ENCODE peak calls at places on chromosomes 16 and 17, in seven cellular contexts. One of them, this sample, is unnamed.

GRCh38 chr16:85205747-85206471 is 93.6 kb upstream of the CIBAR2 start:
- DNase-seq in activated T-helper 1 cell treated with anti-CD3 and anti-CD28 coated beads, Interleukin-2, amount 50 U/mL, for 16 hours: no peak
- DNase-seq in nucleus accumbens: no peak
- DNase-seq in IMR-90: peak; percentile 78
- DNase-seq in activated gamma-delta T cell treated with anti-CD3 and anti-CD28 coated beads, Interleukin-2, amount 50 U/mL, for 16 hours: no peak
- DNase-seq in stimulated activated naive CD8-positive, alpha-beta T cell treated with anti-CD3 and anti-CD28 coated beads, Interleukin-15, Interleukin-2, amounts not matched to agents 100 U/mL and 50 U/mL, for 24 hours: no peak
- DNase-seq in activated T-cell treated with anti-CD3 and anti-CD28 coated beads, Interleukin-2, amount 50 U/mL, for 72 hours: no peak
- DNase-seq in this sample: no peak

GRCh38 chr16:68031951-68032350 is 8.9 kb downstream of the DUS2 start:
- DNase-seq in nucleus accumbens: no peak
- DNase-seq in activated T-cell treated with anti-CD3 and anti-CD28 coated beads, Interleukin-2, amount 50 U/mL, for 72 hours: no peak
- DNase-seq in IMR-90: no peak
- DNase-seq in activated T-helper 1 cell treated with anti-CD3 and anti-CD28 coated beads, Interleukin-2, amount 50 U/mL, for 16 hours: no peak
- DNase-seq in activated gamma-delta T cell treated with anti-CD3 and anti-CD28 coated beads, Interleukin-2, amount 50 U/mL, for 16 hours: no peak
- DNase-seq in stimulated activated naive CD8-positive, alpha-beta T cell treated with anti-CD3 and anti-CD28 coated beads, Interleukin-15, Interleukin-2, amounts not matched to agents 100 U/mL and 50 U/mL, for 24 hours: no peak
- DNase-seq in this sample: peak; percentile 12

GRCh38 chr16:87956169-87956770 is 5.0 kb downstream of the BANP start:
- DNase-seq in activated T-helper 1 cell treated with anti-CD3 and anti-CD28 coated beads, Interleukin-2, amount 50 U/mL, for 16 hours: peak; percentile 60
- DNase-seq in activated T-cell treated with anti-CD3 and anti-CD28 coated beads, Interleukin-2, amount 50 U/mL, for 72 hours: peak; percentile 82
- DNase-seq in stimulated activated naive CD8-positive, alpha-beta T cell treated with anti-CD3 and anti-CD28 coated beads, Interleukin-15, Interleukin-2, amounts not matched to agents 100 U/mL and 50 U/mL, for 24 hours: peak; percentile 75
- DNase-seq in nucleus accumbens: no peak
- DNase-seq in activated gamma-delta T cell treated with anti-CD3 and anti-CD28 coated beads, Interleukin-2, amount 50 U/mL, for 16 hours: peak; percentile 61
- DNase-seq in IMR-90: peak; percentile 83
- DNase-seq in this sample: peak; percentile 92

GRCh38 chr16:12501727-12502457 is 301.8 kb downstream of the CPPED1 start:
- DNase-seq in activated T-cell treated with anti-CD3 and anti-CD28 coated beads, Interleukin-2, amount 50 U/mL, for 72 hours: no peak
- DNase-seq in activated T-helper 1 cell treated with anti-CD3 and anti-CD28 coated beads, Interleukin-2, amount 50 U/mL, for 16 hours: no peak
- DNase-seq in nucleus accumbens: no peak
- DNase-seq in activated gamma-delta T cell treated with anti-CD3 and anti-CD28 coated beads, Interleukin-2, amount 50 U/mL, for 16 hours: no peak
- DNase-seq in stimulated activated naive CD8-positive, alpha-beta T cell treated with anti-CD3 and anti-CD28 coated beads, Interleukin-15, Interleukin-2, amounts not matched to agents 100 U/mL and 50 U/mL, for 24 hours: no peak
- DNase-seq in IMR-90: no peak
- DNase-seq in this sample: no peak

GRCh38 chr17:50348522-50349240 is 2.8 kb downstream of the XYLT2 start:
- DNase-seq in activated T-cell treated with anti-CD3 and anti-CD28 coated beads, Interleukin-2, amount 50 U/mL, for 72 hours: no peak
- DNase-seq in activated gamma-delta T cell treated with anti-CD3 and anti-CD28 coated beads, Interleukin-2, amount 50 U/mL, for 16 hours: no peak
- DNase-seq in IMR-90: peak; percentile 53
- DNase-seq in activated T-helper 1 cell treated with anti-CD3 and anti-CD28 coated beads, Interleukin-2, amount 50 U/mL, for 16 hours: no peak
- DNase-seq in stimulated activated naive CD8-positive, alpha-beta T cell treated with anti-CD3 and anti-CD28 coated beads, Interleukin-15, Interleukin-2, amounts not matched to agents 100 U/mL and 50 U/mL, for 24 hours: no peak
- DNase-seq in nucleus accumbens: no peak
- DNase-seq in this sample: no peak

GRCh38 chr16:78281115-78281514 is 181.7 kb downstream of the WWOX start:
- DNase-seq in IMR-90: no peak
- DNase-seq in stimulated activated naive CD8-positive, alpha-beta T cell treated with anti-CD3 and anti-CD28 coated beads, Interleukin-15, Interleukin-2, amounts not matched to agents 100 U/mL and 50 U/mL, for 24 hours: no peak
- DNase-seq in activated gamma-delta T cell treated with anti-CD3 and anti-CD28 coated beads, Interleukin-2, amount 50 U/mL, for 16 hours: no peak
- DNase-seq in nucleus accumbens: no peak
- DNase-seq in activated T-helper 1 cell treated with anti-CD3 and anti-CD28 coated beads, Interleukin-2, amount 50 U/mL, for 16 hours: no peak
- DNase-seq in activated T-cell treated with anti-CD3 and anti-CD28 coated beads, Interleukin-2, amount 50 U/mL, for 72 hours: no peak
- DNase-seq in this sample: no peak

GRCh38 chr17:49996495-49997255 is 1.7 kb upstream of the DLX3 start:
- DNase-seq in nucleus accumbens: no peak
- DNase-seq in stimulated activated naive CD8-positive, alpha-beta T cell treated with anti-CD3 and anti-CD28 coated beads, Interleukin-15, Interleukin-2, amounts not matched to agents 100 U/mL and 50 U/mL, for 24 hours: peak; percentile 83
- DNase-seq in activated T-cell treated with anti-CD3 and anti-CD28 coated beads, Interleukin-2, amount 50 U/mL, for 72 hours: peak; percentile 83
- DNase-seq in IMR-90: peak; percentile 12
- DNase-seq in activated T-helper 1 cell treated with anti-CD3 and anti-CD28 coated beads, Interleukin-2, amount 50 U/mL, for 16 hours: peak; percentile 46
- DNase-seq in activated gamma-delta T cell treated with anti-CD3 and anti-CD28 coated beads, Interleukin-2, amount 50 U/mL, for 16 hours: peak; percentile 53
- DNase-seq in this sample: peak; percentile 62

GRCh38 chr17:50557265-50558029 is 3.1 kb upstream of the CACNA1G start:
- DNase-seq in stimulated activated naive CD8-positive, alpha-beta T cell treated with anti-CD3 and anti-CD28 coated beads, Interleukin-15, Interleukin-2, amounts not matched to agents 100 U/mL and 50 U/mL, for 24 hours: no peak
- DNase-seq in activated gamma-delta T cell treated with anti-CD3 and anti-CD28 coated beads, Interleukin-2, amount 50 U/mL, for 16 hours: no peak
- DNase-seq in activated T-cell treated with anti-CD3 and anti-CD28 coated beads, Interleukin-2, amount 50 U/mL, for 72 hours: no peak
- DNase-seq in activated T-helper 1 cell treated with anti-CD3 and anti-CD28 coated beads, Interleukin-2, amount 50 U/mL, for 16 hours: no peak
- DNase-seq in IMR-90: no peak
- DNase-seq in nucleus accumbens: no peak
- DNase-seq in this sample: no peak

GRCh38 chr16:47774661-47775060 is 313.5 kb downstream of the PHKB start:
- DNase-seq in nucleus accumbens: no peak
- DNase-seq in activated T-helper 1 cell treated with anti-CD3 and anti-CD28 coated beads, Interleukin-2, amount 50 U/mL, for 16 hours: no peak
- DNase-seq in IMR-90: peak; percentile 52
- DNase-seq in activated gamma-delta T cell treated with anti-CD3 and anti-CD28 coated beads, Interleukin-2, amount 50 U/mL, for 16 hours: no peak
- DNase-seq in activated T-cell treated with anti-CD3 and anti-CD28 coated beads, Interleukin-2, amount 50 U/mL, for 72 hours: no peak
- DNase-seq in stimulated activated naive CD8-positive, alpha-beta T cell treated with anti-CD3 and anti-CD28 coated beads, Interleukin-15, Interleukin-2, amounts not matched to agents 100 U/mL and 50 U/mL, for 24 hours: no peak
- DNase-seq in this sample: no peak

GRCh38 chr16:28264656-28265055 is 27.7 kb upstream of the SBK1 start:
- DNase-seq in activated T-cell treated with anti-CD3 and anti-CD28 coated beads, Interleukin-2, amount 50 U/mL, for 72 hours: no peak
- DNase-seq in activated gamma-delta T cell treated with anti-CD3 and anti-CD28 coated beads, Interleukin-2, amount 50 U/mL, for 16 hours: no peak
- DNase-seq in stimulated activated naive CD8-positive, alpha-beta T cell treated with anti-CD3 and anti-CD28 coated beads, Interleukin-15, Interleukin-2, amounts not matched to agents 100 U/mL and 50 U/mL, for 24 hours: no peak
- DNase-seq in activated T-helper 1 cell treated with anti-CD3 and anti-CD28 coated beads, Interleukin-2, amount 50 U/mL, for 16 hours: no peak
- DNase-seq in IMR-90: peak; percentile 5
- DNase-seq in nucleus accumbens: no peak
- DNase-seq in this sample: no peak

GRCh38 chr16:82432261-82432660 is 194.5 kb upstream of the CDH13 start:
- DNase-seq in nucleus accumbens: no peak
- DNase-seq in stimulated activated naive CD8-positive, alpha-beta T cell treated with anti-CD3 and anti-CD28 coated beads, Interleukin-15, Interleukin-2, amounts not matched to agents 100 U/mL and 50 U/mL, for 24 hours: no peak
- DNase-seq in activated T-helper 1 cell treated with anti-CD3 and anti-CD28 coated beads, Interleukin-2, amount 50 U/mL, for 16 hours: no peak
- DNase-seq in activated gamma-delta T cell treated with anti-CD3 and anti-CD28 coated beads, Interleukin-2, amount 50 U/mL, for 16 hours: no peak
- DNase-seq in activated T-cell treated with anti-CD3 and anti-CD28 coated beads, Interleukin-2, amount 50 U/mL, for 72 hours: peak; percentile 3
- DNase-seq in IMR-90: no peak
- DNase-seq in this sample: peak; percentile 6

GRCh38 chr17:11636771-11637170 is 38.5 kb downstream of the DNAH9 start:
- DNase-seq in nucleus accumbens: no peak
- DNase-seq in activated T-cell treated with anti-CD3 and anti-CD28 coated beads, Interleukin-2, amount 50 U/mL, for 72 hours: no peak
- DNase-seq in activated T-helper 1 cell treated with anti-CD3 and anti-CD28 coated beads, Interleukin-2, amount 50 U/mL, for 16 hours: no peak
- DNase-seq in stimulated activated naive CD8-positive, alpha-beta T cell treated with anti-CD3 and anti-CD28 coated beads, Interleukin-15, Interleukin-2, amounts not matched to agents 100 U/mL and 50 U/mL, for 24 hours: no peak
- DNase-seq in activated gamma-delta T cell treated with anti-CD3 and anti-CD28 coated beads, Interleukin-2, amount 50 U/mL, for 16 hours: no peak
- DNase-seq in IMR-90: no peak
- DNase-seq in this sample: no peak

GRCh38 chr16:48963306-48963705 is 318.3 kb downstream of the CBLN1 start:
- DNase-seq in activated T-helper 1 cell treated with anti-CD3 and anti-CD28 coated beads, Interleukin-2, amount 50 U/mL, for 16 hours: no peak
- DNase-seq in activated T-cell treated with anti-CD3 and anti-CD28 coated beads, Interleukin-2, amount 50 U/mL, for 72 hours: no peak
- DNase-seq in activated gamma-delta T cell treated with anti-CD3 and anti-CD28 coated beads, Interleukin-2, amount 50 U/mL, for 16 hours: no peak
- DNase-seq in IMR-90: peak; percentile 53
- DNase-seq in nucleus accumbens: no peak
- DNase-seq in stimulated activated naive CD8-positive, alpha-beta T cell treated with anti-CD3 and anti-CD28 coated beads, Interleukin-15, Interleukin-2, amounts not matched to agents 100 U/mL and 50 U/mL, for 24 hours: no peak
- DNase-seq in this sample: no peak

GRCh38 chr17:60573139-60573975 is 26.6 kb upstream of the PPM1D start:
- DNase-seq in activated gamma-delta T cell treated with anti-CD3 and anti-CD28 coated beads, Interleukin-2, amount 50 U/mL, for 16 hours: no peak
- DNase-seq in activated T-helper 1 cell treated with anti-CD3 and anti-CD28 coated beads, Interleukin-2, amount 50 U/mL, for 16 hours: no peak
- DNase-seq in activated T-cell treated with anti-CD3 and anti-CD28 coated beads, Interleukin-2, amount 50 U/mL, for 72 hours: no peak
- DNase-seq in stimulated activated naive CD8-positive, alpha-beta T cell treated with anti-CD3 and anti-CD28 coated beads, Interleukin-15, Interleukin-2, amounts not matched to agents 100 U/mL and 50 U/mL, for 24 hours: no peak
- DNase-seq in IMR-90: peak; percentile 74
- DNase-seq in nucleus accumbens: no peak
- DNase-seq in this sample: no peak

GRCh38 chr16:58048914-58049696 is 23.6 kb downstream of the MMP15 start:
- DNase-seq in nucleus accumbens: no peak
- DNase-seq in IMR-90: no peak
- DNase-seq in activated T-cell treated with anti-CD3 and anti-CD28 coated beads, Interleukin-2, amount 50 U/mL, for 72 hours: no peak
- DNase-seq in stimulated activated naive CD8-positive, alpha-beta T cell treated with anti-CD3 and anti-CD28 coated beads, Interleukin-15, Interleukin-2, amounts not matched to agents 100 U/mL and 50 U/mL, for 24 hours: no peak
- DNase-seq in activated gamma-delta T cell treated with anti-CD3 and anti-CD28 coated beads, Interleukin-2, amount 50 U/mL, for 16 hours: no peak
- DNase-seq in activated T-helper 1 cell treated with anti-CD3 and anti-CD28 coated beads, Interleukin-2, amount 50 U/mL, for 16 hours: no peak
- DNase-seq in this sample: no peak

GRCh38 chr17:50177983-50178834 is 12.4 kb downstream of the SGCA start:
- DNase-seq in nucleus accumbens: no peak
- DNase-seq in activated T-cell treated with anti-CD3 and anti-CD28 coated beads, Interleukin-2, amount 50 U/mL, for 72 hours: peak; percentile 24
- DNase-seq in stimulated activated naive CD8-positive, alpha-beta T cell treated with anti-CD3 and anti-CD28 coated beads, Interleukin-15, Interleukin-2, amounts not matched to agents 100 U/mL and 50 U/mL, for 24 hours: peak; percentile 62
- DNase-seq in activated T-helper 1 cell treated with anti-CD3 and anti-CD28 coated beads, Interleukin-2, amount 50 U/mL, for 16 hours: peak; percentile 17
- DNase-seq in IMR-90: peak; percentile 99
- DNase-seq in activated gamma-delta T cell treated with anti-CD3 and anti-CD28 coated beads, Interleukin-2, amount 50 U/mL, for 16 hours: peak; percentile 22
- DNase-seq in this sample: peak; percentile 70

GRCh38 chr17:70597774-70598173 is 428.4 kb downstream of the KCNJ2 start:
- DNase-seq in activated gamma-delta T cell treated with anti-CD3 and anti-CD28 coated beads, Interleukin-2, amount 50 U/mL, for 16 hours: no peak
- DNase-seq in stimulated activated naive CD8-positive, alpha-beta T cell treated with anti-CD3 and anti-CD28 coated beads, Interleukin-15, Interleukin-2, amounts not matched to agents 100 U/mL and 50 U/mL, for 24 hours: no peak
- DNase-seq in activated T-cell treated with anti-CD3 and anti-CD28 coated beads, Interleukin-2, amount 50 U/mL, for 72 hours: no peak
- DNase-seq in activated T-helper 1 cell treated with anti-CD3 and anti-CD28 coated beads, Interleukin-2, amount 50 U/mL, for 16 hours: no peak
- DNase-seq in nucleus accumbens: no peak
- DNase-seq in IMR-90: no peak
- DNase-seq in this sample: no peak

GRCh38 chr17:75830168-75831031 is 13.8 kb downstream of the UNC13D start:
- DNase-seq in activated T-cell treated with anti-CD3 and anti-CD28 coated beads, Interleukin-2, amount 50 U/mL, for 72 hours: peak; percentile 41
- DNase-seq in stimulated activated naive CD8-positive, alpha-beta T cell treated with anti-CD3 and anti-CD28 coated beads, Interleukin-15, Interleukin-2, amounts not matched to agents 100 U/mL and 50 U/mL, for 24 hours: peak; percentile 56
- DNase-seq in nucleus accumbens: no peak
- DNase-seq in activated T-helper 1 cell treated with anti-CD3 and anti-CD28 coated beads, Interleukin-2, amount 50 U/mL, for 16 hours: no peak
- DNase-seq in IMR-90: no peak
- DNase-seq in activated gamma-delta T cell treated with anti-CD3 and anti-CD28 coated beads, Interleukin-2, amount 50 U/mL, for 16 hours: no peak
- DNase-seq in this sample: peak; percentile 57

GRCh38 chr17:5592382-5592781 is 8.1 kb upstream of the NLRP1 start:
- DNase-seq in activated T-cell treated with anti-CD3 and anti-CD28 coated beads, Interleukin-2, amount 50 U/mL, for 72 hours: no peak
- DNase-seq in activated T-helper 1 cell treated with anti-CD3 and anti-CD28 coated beads, Interleukin-2, amount 50 U/mL, for 16 hours: no peak
- DNase-seq in activated gamma-delta T cell treated with anti-CD3 and anti-CD28 coated beads, Interleukin-2, amount 50 U/mL, for 16 hours: no peak
- DNase-seq in stimulated activated naive CD8-positive, alpha-beta T cell treated with anti-CD3 and anti-CD28 coated beads, Interleukin-15, Interleukin-2, amounts not matched to agents 100 U/mL and 50 U/mL, for 24 hours: no peak
- DNase-seq in nucleus accumbens: no peak
- DNase-seq in IMR-90: peak; percentile 44
- DNase-seq in this sample: no peak

GRCh38 chr17:41061969-41062368 is 2.1 kb upstream of the KRTAP2-3 start:
- DNase-seq in stimulated activated naive CD8-positive, alpha-beta T cell treated with anti-CD3 and anti-CD28 coated beads, Interleukin-15, Interleukin-2, amounts not matched to agents 100 U/mL and 50 U/mL, for 24 hours: no peak
- DNase-seq in activated T-cell treated with anti-CD3 and anti-CD28 coated beads, Interleukin-2, amount 50 U/mL, for 72 hours: no peak
- DNase-seq in IMR-90: peak; percentile 97
- DNase-seq in nucleus accumbens: no peak
- DNase-seq in activated gamma-delta T cell treated with anti-CD3 and anti-CD28 coated beads, Interleukin-2, amount 50 U/mL, for 16 hours: no peak
- DNase-seq in activated T-helper 1 cell treated with anti-CD3 and anti-CD28 coated beads, Interleukin-2, amount 50 U/mL, for 16 hours: no peak
- DNase-seq in this sample: no peak

GRCh38 chr16:56667581-56668571 is at the start of gene MT1G:
- DNase-seq in IMR-90: no peak
- DNase-seq in stimulated activated naive CD8-positive, alpha-beta T cell treated with anti-CD3 and anti-CD28 coated beads, Interleukin-15, Interleukin-2, amounts not matched to agents 100 U/mL and 50 U/mL, for 24 hours: peak; percentile 30
- DNase-seq in activated T-cell treated with anti-CD3 and anti-CD28 coated beads, Interleukin-2, amount 50 U/mL, for 72 hours: peak; percentile 55
- DNase-seq in nucleus accumbens: no peak
- DNase-seq in activated gamma-delta T cell treated with anti-CD3 and anti-CD28 coated beads, Interleukin-2, amount 50 U/mL, for 16 hours: no peak
- DNase-seq in activated T-helper 1 cell treated with anti-CD3 and anti-CD28 coated beads, Interleukin-2, amount 50 U/mL, for 16 hours: no peak
- DNase-seq in this sample: peak; percentile 58

GRCh38 chr17:30821751-30822723 is 2.5 kb downstream of the CRLF3 start:
- DNase-seq in stimulated activated naive CD8-positive, alpha-beta T cell treated with anti-CD3 and anti-CD28 coated beads, Interleukin-15, Interleukin-2, amounts not matched to agents 100 U/mL and 50 U/mL, for 24 hours: peak; percentile 19
- DNase-seq in activated T-cell treated with anti-CD3 and anti-CD28 coated beads, Interleukin-2, amount 50 U/mL, for 72 hours: no peak
- DNase-seq in nucleus accumbens: no peak
- DNase-seq in activated T-helper 1 cell treated with anti-CD3 and anti-CD28 coated beads, Interleukin-2, amount 50 U/mL, for 16 hours: no peak
- DNase-seq in activated gamma-delta T cell treated with anti-CD3 and anti-CD28 coated beads, Interleukin-2, amount 50 U/mL, for 16 hours: no peak
- DNase-seq in IMR-90: no peak
- DNase-seq in this sample: peak; percentile 33

GRCh38 chr16:88534731-88535141 is 35.5 kb upstream of the ZC3H18 start:
- DNase-seq in nucleus accumbens: no peak
- DNase-seq in activated T-cell treated with anti-CD3 and anti-CD28 coated beads, Interleukin-2, amount 50 U/mL, for 72 hours: peak; percentile 44
- DNase-seq in IMR-90: peak; percentile 29
- DNase-seq in activated T-helper 1 cell treated with anti-CD3 and anti-CD28 coated beads, Interleukin-2, amount 50 U/mL, for 16 hours: no peak
- DNase-seq in activated gamma-delta T cell treated with anti-CD3 and anti-CD28 coated beads, Interleukin-2, amount 50 U/mL, for 16 hours: no peak
- DNase-seq in stimulated activated naive CD8-positive, alpha-beta T cell treated with anti-CD3 and anti-CD28 coated beads, Interleukin-15, Interleukin-2, amounts not matched to agents 100 U/mL and 50 U/mL, for 24 hours: peak; percentile 52
- DNase-seq in this sample: peak; percentile 59

GRCh38 chr17:67995568-67996191 is 589 bp downstream of the C17orf58 start:
- DNase-seq in activated T-cell treated with anti-CD3 and anti-CD28 coated beads, Interleukin-2, amount 50 U/mL, for 72 hours: peak; percentile 44
- DNase-seq in nucleus accumbens: no peak
- DNase-seq in activated gamma-delta T cell treated with anti-CD3 and anti-CD28 coated beads, Interleukin-2, amount 50 U/mL, for 16 hours: no peak
- DNase-seq in IMR-90: no peak
- DNase-seq in activated T-helper 1 cell treated with anti-CD3 and anti-CD28 coated beads, Interleukin-2, amount 50 U/mL, for 16 hours: no peak
- DNase-seq in stimulated activated naive CD8-positive, alpha-beta T cell treated with anti-CD3 and anti-CD28 coated beads, Interleukin-15, Interleukin-2, amounts not matched to agents 100 U/mL and 50 U/mL, for 24 hours: peak; percentile 49
- DNase-seq in this sample: peak; percentile 38

GRCh38 chr17:80706454-80706853 is 161.8 kb downstream of the RPTOR start:
- DNase-seq in nucleus accumbens: no peak
- DNase-seq in activated T-helper 1 cell treated with anti-CD3 and anti-CD28 coated beads, Interleukin-2, amount 50 U/mL, for 16 hours: no peak
- DNase-seq in activated T-cell treated with anti-CD3 and anti-CD28 coated beads, Interleukin-2, amount 50 U/mL, for 72 hours: no peak
- DNase-seq in activated gamma-delta T cell treated with anti-CD3 and anti-CD28 coated beads, Interleukin-2, amount 50 U/mL, for 16 hours: no peak
- DNase-seq in stimulated activated naive CD8-positive, alpha-beta T cell treated with anti-CD3 and anti-CD28 coated beads, Interleukin-15, Interleukin-2, amounts not matched to agents 100 U/mL and 50 U/mL, for 24 hours: no peak
- DNase-seq in IMR-90: no peak
- DNase-seq in this sample: no peak

GRCh38 chr16:85235988-85236831 is 123.9 kb upstream of the CIBAR2 start:
- DNase-seq in IMR-90: no peak
- DNase-seq in activated T-helper 1 cell treated with anti-CD3 and anti-CD28 coated beads, Interleukin-2, amount 50 U/mL, for 16 hours: no peak
- DNase-seq in activated T-cell treated with anti-CD3 and anti-CD28 coated beads, Interleukin-2, amount 50 U/mL, for 72 hours: no peak
- DNase-seq in nucleus accumbens: no peak
- DNase-seq in stimulated activated naive CD8-positive, alpha-beta T cell treated with anti-CD3 and anti-CD28 coated beads, Interleukin-15, Interleukin-2, amounts not matched to agents 100 U/mL and 50 U/mL, for 24 hours: no peak
- DNase-seq in activated gamma-delta T cell treated with anti-CD3 and anti-CD28 coated beads, Interleukin-2, amount 50 U/mL, for 16 hours: no peak
- DNase-seq in this sample: no peak

GRCh38 chr17:78125976-78126894 is 2.3 kb downstream of the TMC6 start:
- DNase-seq in IMR-90: no peak
- DNase-seq in activated T-helper 1 cell treated with anti-CD3 and anti-CD28 coated beads, Interleukin-2, amount 50 U/mL, for 16 hours: no peak
- DNase-seq in nucleus accumbens: no peak
- DNase-seq in activated gamma-delta T cell treated with anti-CD3 and anti-CD28 coated beads, Interleukin-2, amount 50 U/mL, for 16 hours: no peak
- DNase-seq in stimulated activated naive CD8-positive, alpha-beta T cell treated with anti-CD3 and anti-CD28 coated beads, Interleukin-15, Interleukin-2, amounts not matched to agents 100 U/mL and 50 U/mL, for 24 hours: no peak
- DNase-seq in activated T-cell treated with anti-CD3 and anti-CD28 coated beads, Interleukin-2, amount 50 U/mL, for 72 hours: no peak
- DNase-seq in this sample: no peak

GRCh38 chr16:80720759-80721470 is 83.5 kb downstream of the CDYL2 start:
- DNase-seq in activated T-cell treated with anti-CD3 and anti-CD28 coated beads, Interleukin-2, amount 50 U/mL, for 72 hours: no peak
- DNase-seq in stimulated activated naive CD8-positive, alpha-beta T cell treated with anti-CD3 and anti-CD28 coated beads, Interleukin-15, Interleukin-2, amounts not matched to agents 100 U/mL and 50 U/mL, for 24 hours: no peak
- DNase-seq in activated T-helper 1 cell treated with anti-CD3 and anti-CD28 coated beads, Interleukin-2, amount 50 U/mL, for 16 hours: no peak
- DNase-seq in nucleus accumbens: no peak
- DNase-seq in IMR-90: no peak
- DNase-seq in activated gamma-delta T cell treated with anti-CD3 and anti-CD28 coated beads, Interleukin-2, amount 50 U/mL, for 16 hours: no peak
- DNase-seq in this sample: no peak

GRCh38 chr17:29167393-29168078 is 12.7 kb downstream of the MYO18A start:
- DNase-seq in nucleus accumbens: no peak
- DNase-seq in activated gamma-delta T cell treated with anti-CD3 and anti-CD28 coated beads, Interleukin-2, amount 50 U/mL, for 16 hours: no peak
- DNase-seq in IMR-90: no peak
- DNase-seq in stimulated activated naive CD8-positive, alpha-beta T cell treated with anti-CD3 and anti-CD28 coated beads, Interleukin-15, Interleukin-2, amounts not matched to agents 100 U/mL and 50 U/mL, for 24 hours: no peak
- DNase-seq in activated T-cell treated with anti-CD3 and anti-CD28 coated beads, Interleukin-2, amount 50 U/mL, for 72 hours: no peak
- DNase-seq in activated T-helper 1 cell treated with anti-CD3 and anti-CD28 coated beads, Interleukin-2, amount 50 U/mL, for 16 hours: no peak
- DNase-seq in this sample: no peak

This sample was measured in activated CD8-positive, alpha-beta T cell treated with anti-CD3 and anti-CD28 coated beads for 36 hours.